ENCODE peak calls at places on chromosome 9, in six cellular contexts. One of them, this sample, is unnamed.
A peak's percentile ranks its signal among the peaks of the same experiment; 100 is the strongest.

GRCh38 chr9:27645166-27645840 is 72.0 kb upstream of the C9orf72 start:
- DNase-seq in progenitor cell of endocrine pancreas: no peak
- DNase-seq in IMR-90: no peak
- DNase-seq in Daoy: no peak
- DNase-seq in omental fat pad: no peak
- DNase-seq in amniotic stem cell: no peak
- DNase-seq in this sample: no peak

GRCh38 chr9:73565833-73566465 is 414.3 kb downstream of the ANXA1 start:
- DNase-seq in omental fat pad: no peak
- DNase-seq in IMR-90: no peak
- DNase-seq in progenitor cell of endocrine pancreas: no peak
- DNase-seq in amniotic stem cell: no peak
- DNase-seq in Daoy: peak; percentile 25
- DNase-seq in this sample: no peak

GRCh38 chr9:76877961-76878360 is 28.0 kb downstream of the PRUNE2 start:
- DNase-seq in IMR-90: no peak
- DNase-seq in Daoy: no peak
- DNase-seq in omental fat pad: no peak
- DNase-seq in amniotic stem cell: no peak
- DNase-seq in progenitor cell of endocrine pancreas: no peak
- DNase-seq in this sample: no peak

GRCh38 chr9:73083519-73083918 is 68.1 kb upstream of the ANXA1 start:
- DNase-seq in progenitor cell of endocrine pancreas: no peak
- DNase-seq in amniotic stem cell: no peak
- DNase-seq in omental fat pad: no peak
- DNase-seq in IMR-90: no peak
- DNase-seq in Daoy: no peak
- DNase-seq in this sample: no peak

GRCh38 chr9:133855802-133856592 is 117.8 kb upstream of the SARDH start:
- DNase-seq in Daoy: peak; percentile 64
- DNase-seq in amniotic stem cell: no peak
- DNase-seq in progenitor cell of endocrine pancreas: no peak
- DNase-seq in omental fat pad: no peak
- DNase-seq in IMR-90: peak; percentile 87
- DNase-seq in this sample: no peak

GRCh38 chr9:135864447-135865049 is 42.8 kb downstream of the CAMSAP1 start:
- DNase-seq in progenitor cell of endocrine pancreas: peak; percentile 69
- DNase-seq in IMR-90: peak; percentile 43
- DNase-seq in omental fat pad: peak; percentile 87
- DNase-seq in amniotic stem cell: no peak
- DNase-seq in Daoy: peak; percentile 50
- DNase-seq in this sample: peak; percentile 76

GRCh38 chr9:136437430-136437829 is 2.2 kb downstream of the INPP5E start:
- DNase-seq in IMR-90: peak; percentile 34
- DNase-seq in amniotic stem cell: no peak
- DNase-seq in Daoy: no peak
- DNase-seq in progenitor cell of endocrine pancreas: no peak
- DNase-seq in omental fat pad: no peak
- DNase-seq in this sample: no peak

GRCh38 chr9:95552814-95553546 is 36.2 kb upstream of the PTCH1 start:
- DNase-seq in omental fat pad: peak; percentile 30
- DNase-seq in progenitor cell of endocrine pancreas: peak; percentile 15
- DNase-seq in IMR-90: no peak
- DNase-seq in amniotic stem cell: no peak
- DNase-seq in Daoy: no peak
- DNase-seq in this sample: no peak

GRCh38 chr9:119289740-119290139 is 79.5 kb downstream of the BRINP1 start:
- DNase-seq in progenitor cell of endocrine pancreas: peak; percentile 39
- DNase-seq in Daoy: no peak
- DNase-seq in amniotic stem cell: peak; percentile 7
- DNase-seq in IMR-90: no peak
- DNase-seq in omental fat pad: peak; percentile 48
- DNase-seq in this sample: peak; percentile 58

GRCh38 chr9:134328341-134328840 is 2.1 kb downstream of the RXRA start:
- DNase-seq in progenitor cell of endocrine pancreas: no peak
- DNase-seq in IMR-90: peak; percentile 47
- DNase-seq in omental fat pad: no peak
- DNase-seq in Daoy: no peak
- DNase-seq in amniotic stem cell: no peak
- DNase-seq in this sample: no peak

GRCh38 chr9:14542071-14542470 is 151.2 kb downstream of the ZDHHC21 start:
- DNase-seq in Daoy: no peak
- DNase-seq in IMR-90: no peak
- DNase-seq in omental fat pad: no peak
- DNase-seq in progenitor cell of endocrine pancreas: no peak
- DNase-seq in amniotic stem cell: no peak
- DNase-seq in this sample: no peak

GRCh38 chr9:90830977-90831376 is 29.4 kb downstream of the SYK start:
- DNase-seq in Daoy: no peak
- DNase-seq in progenitor cell of endocrine pancreas: no peak
- DNase-seq in amniotic stem cell: no peak
- DNase-seq in IMR-90: no peak
- DNase-seq in omental fat pad: no peak
- DNase-seq in this sample: no peak

GRCh38 chr9:126114850-126115460 is 211.7 kb upstream of the MVB12B start:
- DNase-seq in amniotic stem cell: no peak
- DNase-seq in omental fat pad: no peak
- DNase-seq in progenitor cell of endocrine pancreas: no peak
- DNase-seq in IMR-90: no peak
- DNase-seq in Daoy: no peak
- DNase-seq in this sample: no peak

GRCh38 chr9:100394819-100395218 is 32.1 kb upstream of the MSANTD3 start:
- DNase-seq in IMR-90: peak; percentile 12
- DNase-seq in Daoy: no peak
- DNase-seq in amniotic stem cell: no peak
- DNase-seq in progenitor cell of endocrine pancreas: no peak
- DNase-seq in omental fat pad: no peak
- DNase-seq in this sample: no peak

GRCh38 chr9:18893051-18893450 is 140.0 kb downstream of the SAXO1 start:
- DNase-seq in omental fat pad: no peak
- DNase-seq in Daoy: no peak
- DNase-seq in amniotic stem cell: no peak
- DNase-seq in IMR-90: no peak
- DNase-seq in progenitor cell of endocrine pancreas: no peak
- DNase-seq in this sample: no peak

GRCh38 chr9:5593904-5594303 is 35.0 kb upstream of the RIC1 start:
- DNase-seq in Daoy: no peak
- DNase-seq in progenitor cell of endocrine pancreas: no peak
- DNase-seq in omental fat pad: no peak
- DNase-seq in amniotic stem cell: no peak
- DNase-seq in IMR-90: no peak
- DNase-seq in this sample: peak; percentile 44

GRCh38 chr9:123828449-123828848 is 101.5 kb downstream of the DENND1A start:
- DNase-seq in Daoy: no peak
- DNase-seq in progenitor cell of endocrine pancreas: no peak
- DNase-seq in IMR-90: no peak
- DNase-seq in amniotic stem cell: no peak
- DNase-seq in omental fat pad: no peak
- DNase-seq in this sample: no peak

GRCh38 chr9:117916291-117916690 is 212.1 kb downstream of the TLR4 start:
- DNase-seq in Daoy: no peak
- DNase-seq in omental fat pad: no peak
- DNase-seq in IMR-90: no peak
- DNase-seq in progenitor cell of endocrine pancreas: no peak
- DNase-seq in amniotic stem cell: no peak
- DNase-seq in this sample: no peak

GRCh38 chr9:116238751-116239340 is 85.3 kb downstream of the PAPPA start:
- DNase-seq in omental fat pad: no peak
- DNase-seq in Daoy: no peak
- DNase-seq in amniotic stem cell: no peak
- DNase-seq in IMR-90: peak; percentile 63
- DNase-seq in progenitor cell of endocrine pancreas: no peak
- DNase-seq in this sample: no peak

GRCh38 chr9:15834541-15834940 is 281.7 kb downstream of the CCDC171 start:
- DNase-seq in amniotic stem cell: no peak
- DNase-seq in progenitor cell of endocrine pancreas: no peak
- DNase-seq in IMR-90: peak; percentile 29
- DNase-seq in Daoy: no peak
- DNase-seq in omental fat pad: no peak
- DNase-seq in this sample: no peak

GRCh38 chr9:124257070-124257864 is 482 bp upstream of the NEK6 start:
- DNase-seq in Daoy: peak; percentile 57
- DNase-seq in omental fat pad: no peak
- DNase-seq in progenitor cell of endocrine pancreas: no peak
- DNase-seq in IMR-90: no peak
- DNase-seq in amniotic stem cell: no peak
- DNase-seq in this sample: peak; percentile 55